ENCODE peak calls at places on chromosomes 6 and 20, in nine cellular contexts. One of them, this sample, is unnamed.

GRCh38 chr6:397604-398003 is 6.1 kb downstream of the IRF4 start:
- DNase-seq in thoracic aorta: no peak
- DNase-seq in endothelial cell: no peak
- DNase-seq in uterus: no peak
- DNase-seq in fibroblast of lung: no peak
- DNase-seq in Calu3: no peak
- DNase-seq in tibial artery: no peak
- DNase-seq in progenitor cell of endocrine pancreas: no peak
- DNase-seq in brain microvascular endothelial cell: no peak
- DNase-seq in this sample: no peak

GRCh38 chr20:43925215-43925614 is 10.6 kb downstream of the TOX2 start:
- DNase-seq in thoracic aorta: no peak
- DNase-seq in endothelial cell: no peak
- DNase-seq in uterus: no peak
- DNase-seq in fibroblast of lung: no peak
- DNase-seq in Calu3: no peak
- DNase-seq in tibial artery: no peak
- DNase-seq in progenitor cell of endocrine pancreas: no peak
- DNase-seq in brain microvascular endothelial cell: no peak
- DNase-seq in this sample: no peak

GRCh38 chr20:57122481-57123138 is 143.8 kb downstream of the BMP7 start:
- DNase-seq in thoracic aorta: no peak
- DNase-seq in endothelial cell: no peak
- DNase-seq in uterus: no peak
- DNase-seq in fibroblast of lung: no peak
- DNase-seq in Calu3: no peak
- DNase-seq in tibial artery: no peak
- DNase-seq in progenitor cell of endocrine pancreas: no peak
- DNase-seq in brain microvascular endothelial cell: no peak
- DNase-seq in this sample: no peak

GRCh38 chr20:36941403-36941835 is 10.1 kb downstream of the SAMHD1 start:
- DNase-seq in thoracic aorta: no peak
- DNase-seq in endothelial cell: no peak
- DNase-seq in uterus: no peak
- DNase-seq in fibroblast of lung: no peak
- DNase-seq in Calu3: no peak
- DNase-seq in tibial artery: no peak
- DNase-seq in progenitor cell of endocrine pancreas: no peak
- DNase-seq in brain microvascular endothelial cell: no peak
- DNase-seq in this sample: no peak

GRCh38 chr6:99353126-99353525 is 3.7 kb upstream of the FAXC start:
- DNase-seq in thoracic aorta: no peak
- DNase-seq in endothelial cell: peak; percentile 34
- DNase-seq in uterus: no peak
- DNase-seq in fibroblast of lung: no peak
- DNase-seq in Calu3: no peak
- DNase-seq in tibial artery: no peak
- DNase-seq in progenitor cell of endocrine pancreas: no peak
- DNase-seq in brain microvascular endothelial cell: peak; percentile 14
- DNase-seq in this sample: no peak

GRCh38 chr6:142945071-142945445 is at the start of gene HIVEP2:
- DNase-seq in thoracic aorta: peak; percentile 56
- DNase-seq in endothelial cell: peak; percentile 83
- DNase-seq in uterus: peak; percentile 85
- DNase-seq in fibroblast of lung: peak; percentile 83
- DNase-seq in Calu3: peak; percentile 87
- DNase-seq in tibial artery: peak; percentile 92
- DNase-seq in progenitor cell of endocrine pancreas: peak; percentile 75
- DNase-seq in brain microvascular endothelial cell: peak; percentile 88
- DNase-seq in this sample: peak; percentile 86

GRCh38 chr20:31758521-31758920 is 19.4 kb downstream of the TPX2 start:
- DNase-seq in thoracic aorta: no peak
- DNase-seq in endothelial cell: no peak
- DNase-seq in uterus: no peak
- DNase-seq in fibroblast of lung: no peak
- DNase-seq in Calu3: no peak
- DNase-seq in tibial artery: no peak
- DNase-seq in progenitor cell of endocrine pancreas: no peak
- DNase-seq in brain microvascular endothelial cell: no peak
- DNase-seq in this sample: no peak

GRCh38 chr20:39829713-39830112 is 859.3 kb downstream of the MAFB start:
- DNase-seq in thoracic aorta: no peak
- DNase-seq in endothelial cell: no peak
- DNase-seq in uterus: no peak
- DNase-seq in fibroblast of lung: no peak
- DNase-seq in Calu3: no peak
- DNase-seq in tibial artery: no peak
- DNase-seq in progenitor cell of endocrine pancreas: no peak
- DNase-seq in brain microvascular endothelial cell: no peak
- DNase-seq in this sample: no peak

GRCh38 chr6:53005667-53006250 is 10.7 kb upstream of the GSTA4 start:
- DNase-seq in thoracic aorta: no peak
- DNase-seq in endothelial cell: no peak
- DNase-seq in uterus: no peak
- DNase-seq in fibroblast of lung: no peak
- DNase-seq in Calu3: no peak
- DNase-seq in tibial artery: no peak
- DNase-seq in progenitor cell of endocrine pancreas: no peak
- DNase-seq in brain microvascular endothelial cell: no peak
- DNase-seq in this sample: no peak

GRCh38 chr6:132931937-132932336 is 117.6 kb downstream of the RPS12 start:
- DNase-seq in thoracic aorta: no peak
- DNase-seq in endothelial cell: no peak
- DNase-seq in uterus: no peak
- DNase-seq in fibroblast of lung: peak; percentile 84
- DNase-seq in Calu3: peak; percentile 9
- DNase-seq in tibial artery: no peak
- DNase-seq in progenitor cell of endocrine pancreas: no peak
- DNase-seq in brain microvascular endothelial cell: peak; percentile 12
- DNase-seq in this sample: no peak

GRCh38 chr6:141349710-141350109 is 783.0 kb upstream of the GJE1 start:
- DNase-seq in thoracic aorta: no peak
- DNase-seq in endothelial cell: no peak
- DNase-seq in uterus: no peak
- DNase-seq in fibroblast of lung: no peak
- DNase-seq in Calu3: no peak
- DNase-seq in tibial artery: no peak
- DNase-seq in progenitor cell of endocrine pancreas: no peak
- DNase-seq in brain microvascular endothelial cell: no peak
- DNase-seq in this sample: no peak

GRCh38 chr6:18148304-18149025 is 6.4 kb downstream of the TPMT start:
- DNase-seq in thoracic aorta: no peak
- DNase-seq in endothelial cell: no peak
- DNase-seq in uterus: peak; percentile 43
- DNase-seq in fibroblast of lung: peak; percentile 88
- DNase-seq in Calu3: peak; percentile 17
- DNase-seq in tibial artery: no peak
- DNase-seq in progenitor cell of endocrine pancreas: no peak
- DNase-seq in brain microvascular endothelial cell: peak; percentile 81
- DNase-seq in this sample: no peak

GRCh38 chr6:30725713-30726505 is 5.8 kb downstream of the TUBB start:
- DNase-seq in thoracic aorta: no peak
- DNase-seq in endothelial cell: no peak
- DNase-seq in uterus: no peak
- DNase-seq in fibroblast of lung: peak; percentile 46
- DNase-seq in Calu3: no peak
- DNase-seq in tibial artery: no peak
- DNase-seq in progenitor cell of endocrine pancreas: no peak
- DNase-seq in brain microvascular endothelial cell: no peak
- DNase-seq in this sample: no peak

GRCh38 chr6:30724906-30725667 is 4.9 kb downstream of the TUBB start:
- DNase-seq in thoracic aorta: no peak
- DNase-seq in endothelial cell: no peak
- DNase-seq in uterus: no peak
- DNase-seq in fibroblast of lung: no peak
- DNase-seq in Calu3: no peak
- DNase-seq in tibial artery: no peak
- DNase-seq in progenitor cell of endocrine pancreas: no peak
- DNase-seq in brain microvascular endothelial cell: no peak
- DNase-seq in this sample: no peak

GRCh38 chr6:30730611-30731435 is 10.7 kb downstream of the TUBB start:
- DNase-seq in thoracic aorta: no peak
- DNase-seq in endothelial cell: peak; percentile 64
- DNase-seq in uterus: peak; percentile 59
- DNase-seq in fibroblast of lung: peak; percentile 49
- DNase-seq in Calu3: peak; percentile 95
- DNase-seq in tibial artery: peak; percentile 58
- DNase-seq in progenitor cell of endocrine pancreas: peak; percentile 76
- DNase-seq in brain microvascular endothelial cell: no peak
- DNase-seq in this sample: no peak

GRCh38 chr6:30726506-30727413 is 6.6 kb downstream of the TUBB start:
- DNase-seq in thoracic aorta: no peak
- DNase-seq in endothelial cell: no peak
- DNase-seq in uterus: no peak
- DNase-seq in fibroblast of lung: no peak
- DNase-seq in Calu3: no peak
- DNase-seq in tibial artery: no peak
- DNase-seq in progenitor cell of endocrine pancreas: no peak
- DNase-seq in brain microvascular endothelial cell: no peak
- DNase-seq in this sample: no peak

GRCh38 chr6:30727920-30728605 is 7.9 kb downstream of the TUBB start:
- DNase-seq in thoracic aorta: no peak
- DNase-seq in endothelial cell: no peak
- DNase-seq in uterus: no peak
- DNase-seq in fibroblast of lung: peak; percentile 73
- DNase-seq in Calu3: no peak
- DNase-seq in tibial artery: no peak
- DNase-seq in progenitor cell of endocrine pancreas: no peak
- DNase-seq in brain microvascular endothelial cell: no peak
- DNase-seq in this sample: no peak
- TF ChIP-seq CTCF in thoracic aorta: peak; percentile 10
- TF ChIP-seq CTCF in endothelial cell: no peak
- TF ChIP-seq CTCF in uterus: no peak
- TF ChIP-seq CTCF in fibroblast of lung: peak; percentile 46
- TF ChIP-seq CTCF in Calu3: no peak
- TF ChIP-seq CTCF in tibial artery: no peak
- TF ChIP-seq CTCF in progenitor cell of endocrine pancreas: peak; percentile 25
- TF ChIP-seq CTCF in brain microvascular endothelial cell: peak; percentile 62
- TF ChIP-seq CTCF in this sample: no peak

GRCh38 chr6:149965191-149966020 is 1.7 kb downstream of the ULBP1 start:
- DNase-seq in thoracic aorta: no peak
- DNase-seq in endothelial cell: peak; percentile 51
- DNase-seq in uterus: no peak
- DNase-seq in fibroblast of lung: peak; percentile 20
- DNase-seq in Calu3: no peak
- DNase-seq in tibial artery: no peak
- DNase-seq in progenitor cell of endocrine pancreas: no peak
- DNase-seq in brain microvascular endothelial cell: no peak
- DNase-seq in this sample: no peak

GRCh38 chr6:149964243-149965190 is 774 bp downstream of the ULBP1 start:
- DNase-seq in thoracic aorta: no peak
- DNase-seq in endothelial cell: peak; percentile 43
- DNase-seq in uterus: no peak
- DNase-seq in fibroblast of lung: peak; percentile 30
- DNase-seq in Calu3: no peak
- DNase-seq in tibial artery: no peak
- DNase-seq in progenitor cell of endocrine pancreas: no peak
- DNase-seq in brain microvascular endothelial cell: peak; percentile 43
- DNase-seq in this sample: no peak

GRCh38 chr6:149963212-149963461 is 606 bp upstream of the ULBP1 start:
- DNase-seq in thoracic aorta: no peak
- DNase-seq in endothelial cell: peak; percentile 43
- DNase-seq in uterus: no peak
- DNase-seq in fibroblast of lung: peak; percentile 59
- DNase-seq in Calu3: peak; percentile 30
- DNase-seq in tibial artery: no peak
- DNase-seq in progenitor cell of endocrine pancreas: no peak
- DNase-seq in brain microvascular endothelial cell: peak; percentile 35
- DNase-seq in this sample: no peak

GRCh38 chr6:149962461-149963211 is 1.1 kb upstream of the ULBP1 start:
- DNase-seq in thoracic aorta: no peak
- DNase-seq in endothelial cell: no peak
- DNase-seq in uterus: no peak
- DNase-seq in fibroblast of lung: no peak
- DNase-seq in Calu3: no peak
- DNase-seq in tibial artery: no peak
- DNase-seq in progenitor cell of endocrine pancreas: no peak
- DNase-seq in brain microvascular endothelial cell: no peak
- DNase-seq in this sample: no peak

DNA sequence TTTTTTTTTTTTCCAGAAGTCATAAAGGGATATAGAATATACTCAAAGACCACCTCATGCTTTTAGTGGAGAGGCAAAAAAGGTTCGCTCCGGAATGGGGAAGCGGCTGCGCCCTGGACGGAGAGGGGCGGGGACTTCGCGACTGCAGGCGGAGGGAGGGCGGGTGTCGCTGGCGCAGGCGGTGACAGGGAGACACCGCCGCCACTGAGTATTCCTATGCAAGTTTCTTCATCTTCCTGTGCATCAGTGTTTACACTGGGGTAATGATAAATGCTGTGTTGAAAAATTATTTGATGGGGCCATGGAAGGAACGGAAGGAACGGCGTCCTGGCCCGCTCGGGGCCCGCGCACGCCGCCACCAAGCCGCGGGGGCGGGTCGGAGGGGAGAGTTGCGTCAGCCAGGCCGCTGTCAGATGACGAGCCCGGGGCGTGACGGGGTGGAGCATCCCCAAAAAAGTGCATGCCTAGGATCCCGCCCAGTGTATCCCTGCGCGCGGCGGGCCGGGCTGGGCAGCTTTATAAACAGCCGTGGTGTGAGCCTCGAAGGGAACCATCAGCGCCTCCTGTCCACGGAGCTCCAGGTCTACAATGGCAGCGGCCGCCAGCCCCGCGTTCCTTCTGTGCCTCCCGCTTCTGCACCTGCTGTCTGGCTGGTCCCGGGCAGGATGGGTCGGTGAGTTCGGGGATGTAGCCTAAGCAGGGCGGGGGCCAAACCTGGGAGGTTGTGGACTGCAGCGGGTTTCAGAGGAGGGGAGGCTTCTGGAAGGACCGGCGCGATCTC is at the start of gene ULBP1:
- DNase-seq in thoracic aorta: peak; percentile 40
- DNase-seq in endothelial cell: peak; percentile 88
- DNase-seq in uterus: peak; percentile 78
- DNase-seq in fibroblast of lung: peak; percentile 89
- DNase-seq in Calu3: peak; percentile 80
- DNase-seq in tibial artery: peak; percentile 84
- DNase-seq in progenitor cell of endocrine pancreas: no peak
- DNase-seq in brain microvascular endothelial cell: peak; percentile 62
- DNase-seq in this sample: peak; percentile 81
- TF ChIP-seq CTCF in thoracic aorta: no peak
- TF ChIP-seq CTCF in endothelial cell: no peak
- TF ChIP-seq CTCF in uterus: no peak
- TF ChIP-seq CTCF in fibroblast of lung: no peak
- TF ChIP-seq CTCF in Calu3: no peak
- TF ChIP-seq CTCF in tibial artery: no peak
- TF ChIP-seq CTCF in progenitor cell of endocrine pancreas: no peak
- TF ChIP-seq CTCF in brain microvascular endothelial cell: peak; percentile 38
- TF ChIP-seq CTCF in this sample: no peak

GRCh38 chr6:126888727-126889725 is 229.4 kb upstream of the RSPO3 start:
- DNase-seq in thoracic aorta: no peak
- DNase-seq in endothelial cell: no peak
- DNase-seq in uterus: no peak
- DNase-seq in fibroblast of lung: no peak
- DNase-seq in Calu3: no peak
- DNase-seq in tibial artery: no peak
- DNase-seq in progenitor cell of endocrine pancreas: no peak
- DNase-seq in brain microvascular endothelial cell: no peak
- DNase-seq in this sample: no peak
- TF ChIP-seq CTCF in thoracic aorta: no peak
- TF ChIP-seq CTCF in endothelial cell: no peak
- TF ChIP-seq CTCF in uterus: no peak
- TF ChIP-seq CTCF in fibroblast of lung: no peak
- TF ChIP-seq CTCF in Calu3: no peak
- TF ChIP-seq CTCF in tibial artery: no peak
- TF ChIP-seq CTCF in progenitor cell of endocrine pancreas: no peak
- TF ChIP-seq CTCF in brain microvascular endothelial cell: no peak
- TF ChIP-seq CTCF in this sample: no peak

GRCh38 chr6:30721198-30722024 is 1.3 kb downstream of the TUBB start:
- DNase-seq in thoracic aorta: peak; percentile 58
- DNase-seq in endothelial cell: peak; percentile 95
- DNase-seq in uterus: peak; percentile 95
- DNase-seq in fibroblast of lung: peak; percentile 90
- DNase-seq in Calu3: peak; percentile 97
- DNase-seq in tibial artery: peak; percentile 85
- DNase-seq in progenitor cell of endocrine pancreas: peak; percentile 92
- DNase-seq in brain microvascular endothelial cell: peak; percentile 72
- DNase-seq in this sample: peak; percentile 84
- TF ChIP-seq CTCF in thoracic aorta: peak; percentile 45
- TF ChIP-seq CTCF in endothelial cell: peak; percentile 34
- TF ChIP-seq CTCF in uterus: peak; percentile 67
- TF ChIP-seq CTCF in fibroblast of lung: no peak
- TF ChIP-seq CTCF in Calu3: peak; percentile 51
- TF ChIP-seq CTCF in tibial artery: peak; percentile 40
- TF ChIP-seq CTCF in progenitor cell of endocrine pancreas: peak; percentile 55
- TF ChIP-seq CTCF in brain microvascular endothelial cell: peak; percentile 16
- TF ChIP-seq CTCF in this sample: no peak